ENCODE peak calls at places on chromosome 11, in nine cellular contexts. U is dermis blood vessel endothelial cell, K is breast epithelium, G is nephron progenitor cell, J is psoas muscle, V is NCI-H460, S is posterior vena cava, F is fibroblast of pulmonary artery, X is hypothalamus. Z is an unnamed sample.

GRCh38 chr11:75968021-75968685 is 153.1 kb downstream of the UVRAG start:
- DNase-seq in U (no peak), K (no peak), G (no peak), J (no peak), V (no peak), S (no peak), F (peak), X (no peak), Z (no peak)

GRCh38 chr11:43774786-43775185 is 94.2 kb downstream of the HSD17B12 start:
- DNase-seq in U (no peak), K (no peak), G (no peak), J (no peak), V (no peak), S (no peak), F (no peak), X (no peak), Z (no peak)

GRCh38 chr11:117230981-117231636 is 764 bp downstream of the PCSK7 start:
- DNase-seq in U (no peak), K (no peak), G (no peak), J (no peak), V (no peak), S (no peak), F (no peak), X (no peak), Z (no peak)

GRCh38 chr11:235180-235997 is 753 bp downstream of the SIRT3 start:
- DNase-seq in U (peak), K (peak), G (no peak), J (no peak), V (no peak), S (no peak), F (peak), X (no peak), Z (no peak)

GRCh38 chr11:71279916-71280645 is 27.7 kb upstream of the SHANK2 start:
- DNase-seq in U (no peak), K (peak), G (no peak), J (no peak), V (no peak), S (no peak), F (no peak), X (no peak), Z (no peak)

GRCh38 chr11:79437981-79438630 is 2.7 kb downstream of the TENM4 start:
- DNase-seq in U (no peak), K (no peak), G (peak), J (peak), V (no peak), S (peak), F (no peak), X (no peak), Z (peak)

GRCh38 chr11:45254070-45254469 is 32.1 kb downstream of the SYT13 start:
- DNase-seq in U (no peak), K (no peak), G (no peak), J (no peak), V (no peak), S (no peak), F (no peak), X (no peak), Z (no peak)

GRCh38 chr11:34936945-34937344 is 20.5 kb downstream of the PDHX start:
- DNase-seq in U (no peak), K (no peak), G (no peak), J (no peak), V (no peak), S (no peak), F (no peak), X (no peak), Z (no peak)

GRCh38 chr11:69864930-69865661 is 45.9 kb upstream of the FGF3 start:
- DNase-seq in U (no peak), K (no peak), G (no peak), J (no peak), V (no peak), S (peak), F (no peak), X (no peak), Z (no peak)

Z was measured in type B pancreatic cell.